ENCODE peak calls at places on chromosomes 6 and 20, in seven cellular contexts. O is bronchial epithelial cell, L is GM13977, Z is GF-D8, V is psoas muscle, X is GOT3, A is kidney tubule cell. I is an unnamed sample.

GRCh38 chr6:17448165-17448564 is 54.8 kb downstream of the CAP2 start:
- DNase-seq in O (no peak), L (no peak), Z (no peak), V (no peak), X (no peak), A (peak; percentile 36), I (no peak)

GRCh38 chr6:139164001-139164400 is 29.1 kb downstream of the HECA start:
- DNase-seq in O (no peak), L (no peak), Z (no peak), V (no peak), X (no peak), A (no peak), I (no peak)

GRCh38 chr6:169145991-169146501 is 107.6 kb downstream of the THBS2 start:
- DNase-seq in O (no peak), L (no peak), Z (no peak), V (no peak), X (no peak), A (no peak), I (peak; percentile 30)

GRCh38 chr6:78157606-78158005 is 504.8 kb downstream of the MEI4 start:
- DNase-seq in O (no peak), L (no peak), Z (no peak), V (no peak), X (no peak), A (no peak), I (no peak)

GRCh38 chr6:36599791-36600209 is 5.6 kb downstream of the SRSF3 start:
- DNase-seq in O (peak; percentile 56), L (no peak), Z (no peak), V (peak; percentile 45), X (no peak), A (peak; percentile 58), I (peak; percentile 66)

GRCh38 chr6:127177030-127177928 is 58.8 kb downstream of the RSPO3 start:
- DNase-seq in O (no peak), L (no peak), Z (no peak), V (no peak), X (no peak), A (no peak), I (peak; percentile 73)

GRCh38 chr6:25981529-25982263 is 19.1 kb downstream of the TRIM38 start:
- DNase-seq in O (no peak), L (no peak), Z (no peak), V (no peak), X (no peak), A (peak; percentile 41), I (no peak)

GRCh38 chr6:45608252-45608911 is 230.6 kb upstream of the SUPT3H start:
- DNase-seq in O (peak; percentile 14), L (no peak), Z (no peak), V (no peak), X (no peak), A (peak; percentile 91), I (peak; percentile 95)

GRCh38 chr6:163490826-163491577 is 76.5 kb downstream of the QKI start:
- DNase-seq in O (peak; percentile 52), L (no peak), Z (no peak), V (peak; percentile 60), X (no peak), A (peak; percentile 38), I (peak; percentile 67)

GRCh38 chr20:59184880-59185447 is 21.3 kb downstream of the ZNF831 start:
- DNase-seq in O (no peak), L (no peak), Z (no peak), V (no peak), X (no peak), A (no peak), I (peak; percentile 1)

GRCh38 chr6:75204222-75204958 is 1.5 kb downstream of the COL12A1 start:
- DNase-seq in O (peak; percentile 74), L (peak; percentile 73), Z (no peak), V (peak; percentile 73), X (peak; percentile 42), A (peak; percentile 84), I (peak; percentile 90)

GRCh38 chr6:7919871-7920270 is 9.3 kb upstream of the TXNDC5 start:
- DNase-seq in O (peak; percentile 87), L (no peak), Z (no peak), V (no peak), X (no peak), A (peak; percentile 76), I (no peak)

I was measured in myocyte.